ENCODE peak calls at places on chromosomes 1 and 21, in nine cellular contexts. D is cardiac fibroblast, Z is NB4, N is upper lobe of right lung, P is fibroblast of lung, S is HCT116, L is lower leg skin, R is endothelial cell, C is spleen. K is an unnamed sample.

GRCh38 chr1:233238884-233239432 is 56.6 kb downstream of the PCNX2 start:
- DNase-seq in D (peak; percentile 9), Z (peak; percentile 31), N (no peak), P (no peak), S (no peak), L (no peak), R (no peak), C (no peak), K (no peak)

GRCh38 chr1:99268021-99268420 is 3.7 kb downstream of the PLPPR4 start:
- DNase-seq in D (peak; percentile 23), Z (no peak), N (no peak), P (no peak), S (no peak), L (no peak), R (no peak), C (no peak), K (no peak)

GRCh38 chr1:100710881-100711660 is 8.5 kb upstream of the VCAM1 start:
- DNase-seq in D (peak; percentile 54), Z (peak; percentile 4), N (no peak), P (no peak), S (no peak), L (no peak), R (no peak), C (no peak), K (no peak)

GRCh38 chr1:110012100-110012499 is 22.3 kb upstream of the STRIP1 start:
- DNase-seq in D (no peak), Z (no peak), N (no peak), P (no peak), S (no peak), L (no peak), R (no peak), C (no peak), K (no peak)

GRCh38 chr1:24984800-24985552 is 54.9 kb upstream of the RUNX3 start:
- DNase-seq in D (no peak), Z (no peak), N (no peak), P (no peak), S (no peak), L (no peak), R (no peak), C (peak; percentile 74), K (peak; percentile 3)

GRCh38 chr1:10634428-10635384 is 160.0 kb downstream of the PEX14 start:
- DNase-seq in D (no peak), Z (peak; percentile 46), N (no peak), P (peak; percentile 35), S (no peak), L (no peak), R (no peak), C (no peak), K (no peak)

GRCh38 chr1:4081806-4082645 is 182.0 kb upstream of the C1orf174 start:
- DNase-seq in D (no peak), Z (no peak), N (peak; percentile 54), P (no peak), S (no peak), L (no peak), R (no peak), C (peak; percentile 56), K (no peak)

GRCh38 chr1:89901957-89902669 is 81.3 kb downstream of the LRRC8D start:
- DNase-seq in D (no peak), Z (no peak), N (no peak), P (no peak), S (no peak), L (no peak), R (no peak), C (no peak), K (no peak)

GRCh38 chr1:54973205-54973921 is 7.1 kb upstream of the TMEM61 start:
- DNase-seq in D (peak; percentile 51), Z (no peak), N (no peak), P (peak; percentile 59), S (peak; percentile 31), L (peak; percentile 38), R (peak; percentile 48), C (no peak), K (peak; percentile 60)

GRCh38 chr1:95323117-95323516 is 89.1 kb downstream of the RWDD3 start:
- DNase-seq in D (peak; percentile 38), Z (peak; percentile 2), N (no peak), P (peak; percentile 24), S (no peak), L (no peak), R (no peak), C (no peak), K (no peak)

GRCh38 chr21:44089001-44089911 is 17.9 kb upstream of the PWP2 start:
- DNase-seq in D (no peak), Z (peak; percentile 8), N (peak; percentile 30), P (no peak), S (no peak), L (no peak), R (no peak), C (peak; percentile 88), K (no peak)

GRCh38 chr21:46037338-46038325 is 56.1 kb downstream of the COL6A1 start:
- DNase-seq in D (no peak), Z (no peak), N (peak; percentile 65), P (no peak), S (no peak), L (no peak), R (no peak), C (no peak), K (no peak)

GRCh38 chr1:43636006-43636641 is 13.8 kb upstream of the KDM4A start:
- DNase-seq in D (no peak), Z (no peak), N (no peak), P (no peak), S (no peak), L (no peak), R (no peak), C (no peak), K (no peak)

GRCh38 chr1:30469426-30469825 is 254.0 kb downstream of the MATN1 start:
- DNase-seq in D (no peak), Z (no peak), N (peak; percentile 12), P (no peak), S (no peak), L (no peak), R (no peak), C (peak; percentile 23), K (no peak)

GRCh38 chr1:228271701-228272251 is 63.9 kb downstream of the OBSCN start:
- DNase-seq in D (no peak), Z (no peak), N (no peak), P (no peak), S (no peak), L (no peak), R (no peak), C (no peak), K (no peak)

GRCh38 chr1:57857809-57858208 is 433.9 kb upstream of the DAB1 start:
- DNase-seq in D (peak; percentile 46), Z (no peak), N (no peak), P (peak; percentile 60), S (no peak), L (no peak), R (no peak), C (no peak), K (no peak)

GRCh38 chr1:7616076-7616833 is 154.8 kb upstream of the VAMP3 start:
- DNase-seq in D (peak; percentile 34), Z (peak; percentile 40), N (peak; percentile 70), P (peak; percentile 37), S (no peak), L (no peak), R (peak; percentile 74), C (peak; percentile 54), K (no peak)

GRCh38 chr1:45236136-45236535 is 29.7 kb upstream of the ZSWIM5 start:
- DNase-seq in D (no peak), Z (no peak), N (no peak), P (no peak), S (no peak), L (no peak), R (no peak), C (no peak), K (no peak)

GRCh38 chr1:45225598-45225997 is 19.2 kb upstream of the ZSWIM5 start:
- DNase-seq in D (no peak), Z (no peak), N (no peak), P (no peak), S (no peak), L (no peak), R (no peak), C (no peak), K (no peak)

GRCh38 chr1:45230537-45230936 is 24.1 kb upstream of the ZSWIM5 start:
- DNase-seq in D (no peak), Z (no peak), N (no peak), P (no peak), S (no peak), L (no peak), R (no peak), C (no peak), K (no peak)
- TF ChIP-seq CTCF in D (no peak), Z (no peak), N (peak; percentile 26), P (no peak), S (peak; percentile 41), L (no peak), R (no peak), C (no peak), K (no peak)

GRCh38 chr1:38095337-38096030 is 48.9 kb upstream of the POU3F1 start:
- DNase-seq in D (no peak), Z (no peak), N (no peak), P (no peak), S (no peak), L (no peak), R (no peak), C (peak; percentile 15), K (no peak)

GRCh38 chr1:38098101-38098847 is 51.7 kb upstream of the POU3F1 start:
- DNase-seq in D (no peak), Z (no peak), N (no peak), P (no peak), S (no peak), L (no peak), R (no peak), C (peak; percentile 31), K (no peak)

GRCh38 chr1:38093569-38094520 is 47.3 kb upstream of the POU3F1 start:
- DNase-seq in D (no peak), Z (no peak), N (no peak), P (no peak), S (no peak), L (no peak), R (no peak), C (peak; percentile 6), K (no peak)

GRCh38 chr1:38094711-38095336 is 48.2 kb upstream of the POU3F1 start:
- DNase-seq in D (no peak), Z (no peak), N (no peak), P (no peak), S (no peak), L (no peak), R (no peak), C (peak; percentile 22), K (no peak)

GRCh38 chr1:38097256-38097655 is 50.7 kb upstream of the POU3F1 start:
- DNase-seq in D (no peak), Z (no peak), N (no peak), P (no peak), S (no peak), L (no peak), R (no peak), C (peak; percentile 54), K (no peak)
- TF ChIP-seq CTCF in D (no peak), Z (no peak), N (no peak), P (no peak), S (no peak), L (no peak), R (no peak), C (no peak), K (no peak)

GRCh38 chr1:155966135-155966534 is 12.2 kb downstream of the ARHGEF2 start:
- DNase-seq in D (no peak), Z (no peak), N (no peak), P (no peak), S (no peak), L (no peak), R (no peak), C (no peak), K (no peak)
- TF ChIP-seq CTCF in D (peak; percentile 7), Z (peak; percentile 20), N (peak; percentile 10), P (peak; percentile 38), S (no peak), L (no peak), R (no peak), C (no peak), K (no peak)

GRCh38 chr1:53128401-53128800 is 14.0 kb downstream of the SLC1A7 start:
- DNase-seq in D (no peak), Z (no peak), N (peak; percentile 6), P (no peak), S (no peak), L (no peak), R (no peak), C (peak; percentile 28), K (no peak)
- TF ChIP-seq CTCF in D (no peak), Z (no peak), N (no peak), P (no peak), S (no peak), L (no peak), R (no peak), C (no peak), K (no peak)

K was measured in glutamatergic neuron.